ENCODE peak calls at places on chromosomes 4 and X, in four cellular contexts. K is K562, R is brain microvascular endothelial cell, Q is heart right ventricle. Z is an unnamed sample.

GRCh38 chr4:85722401-85722800 is 247.5 kb downstream of the ARHGAP24 start:
- DNase-seq in Q (no peak), K (no peak), R (no peak), Z (no peak)

GRCh38 chrX:119486745-119487144 is 18.5 kb downstream of the SLC25A5 start:
- DNase-seq in K (no peak), R (no peak), Q (no peak), Z (no peak)

GRCh38 chr4:122117743-122118142 is 34.4 kb upstream of the BLTP1 start:
- DNase-seq in Q (no peak), K (peak), R (no peak), Z (no peak)

GRCh38 chr4:147233-147632 is 22.9 kb downstream of the ZNF718 start:
- DNase-seq in K (no peak), Q (no peak), R (no peak), Z (no peak)

GRCh38 chrX:52425710-52426245 is 57.0 kb downstream of the XAGE2 start:
- DNase-seq in K (no peak), R (peak), Q (no peak), Z (no peak)

GRCh38 chr4:39026096-39026495 is 6.1 kb downstream of the TMEM156 start:
- DNase-seq in K (no peak), R (no peak), Q (no peak), Z (no peak)

GRCh38 chrX:151396042-151396826 is 772 bp upstream of the VMA21 start:
- DNase-seq in R (peak), K (no peak), Q (no peak), Z (peak)

GRCh38 chrX:98068210-98068609 is 1184.5 kb downstream of the RPA4 start:
- DNase-seq in Q (no peak), R (no peak), K (no peak), Z (no peak)

GRCh38 chr4:120540625-120541024 is 381.9 kb downstream of the PRDM5 start:
- DNase-seq in R (peak), Q (no peak), K (no peak), Z (no peak)

GRCh38 chrX:129808163-129808828 is 28.5 kb downstream of the SASH3 start:
- DNase-seq in K (no peak), Q (no peak), R (no peak), Z (no peak)

GRCh38 chrX:129813662-129814061 is 30.0 kb downstream of the ZDHHC9 start:
- DNase-seq in R (no peak), Q (no peak), K (no peak), Z (no peak)

GRCh38 chrX:129808829-129809745 is 29.3 kb downstream of the SASH3 start:
- DNase-seq in R (no peak), Q (no peak), K (no peak), Z (no peak)
- H3K27ac ChIP-seq in R (no peak), Q (no peak), K (no peak), Z (no peak)

GRCh38 chrX:152639426-152639825 is 1.7 kb downstream of the GABRQ start:
- DNase-seq in R (no peak), K (no peak), Q (no peak), Z (no peak)

GRCh38 chrX:152640039-152640818 is 2.5 kb downstream of the GABRQ start:
- DNase-seq in R (peak), K (peak), Q (no peak), Z (no peak)

GRCh38 chrX:152637649-152638442 is at the start of gene GABRQ:
- DNase-seq in K (peak), R (peak), Q (peak), Z (no peak)

GRCh38 chrX:152635941-152636340 is 1.8 kb upstream of the GABRQ start:
- DNase-seq in R (peak), K (peak), Q (no peak), Z (no peak)

GRCh38 chrX:152638443-152638904 is 779 bp downstream of the GABRQ start:
- DNase-seq in R (no peak), Q (no peak), K (no peak), Z (no peak)
- H3K4me3 ChIP-seq in R (no peak), Q (no peak), K (peak), Z (no peak)

GRCh38 chrX:13253223-13253622 is 66.6 kb downstream of the ATXN3L start:
- DNase-seq in R (no peak), Q (no peak), K (no peak), Z (no peak)
- H3K27ac ChIP-seq in R (no peak), Q (no peak), K (no peak), Z (no peak)

GRCh38 chrX:136867096-136867491 is 13.4 kb downstream of the RBMX start:
- DNase-seq in Q (no peak), R (no peak), K (no peak), Z (no peak)

GRCh38 chrX:136868283-136869055 is 12.1 kb downstream of the RBMX start:
- DNase-seq in R (no peak), K (no peak), Q (no peak), Z (no peak)

GRCh38 chrX:136866337-136867095 is 14.0 kb downstream of the RBMX start:
- DNase-seq in K (no peak), R (no peak), Q (no peak), Z (no peak)

GRCh38 chrX:136865270-136866168 is 15.0 kb downstream of the RBMX start:
- DNase-seq in K (no peak), Q (no peak), R (no peak), Z (no peak)

DNA sequence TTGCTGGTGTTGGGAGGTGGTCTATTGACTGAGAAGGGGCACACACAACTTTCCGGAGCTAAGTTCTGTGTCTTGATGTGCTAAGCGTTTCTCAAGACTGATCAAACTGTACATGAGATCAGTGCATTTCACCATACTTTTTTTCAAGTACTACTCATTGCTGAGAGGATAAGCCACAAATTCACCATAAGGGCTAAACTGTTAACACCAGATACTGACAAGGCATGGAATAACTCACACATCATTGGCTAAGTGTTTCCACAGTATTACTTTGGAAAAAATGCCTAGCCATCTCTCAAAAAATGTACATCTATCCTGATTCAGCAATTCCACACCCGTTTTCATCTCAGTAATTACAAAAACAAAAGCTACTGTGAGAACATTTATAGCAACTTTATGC is 13.0 kb downstream of the RBMX start:
- DNase-seq in K (no peak), Q (no peak), R (no peak), Z (no peak)
- H3K4me3 ChIP-seq in K (no peak), Q (no peak), R (no peak), Z (no peak)

DNA sequence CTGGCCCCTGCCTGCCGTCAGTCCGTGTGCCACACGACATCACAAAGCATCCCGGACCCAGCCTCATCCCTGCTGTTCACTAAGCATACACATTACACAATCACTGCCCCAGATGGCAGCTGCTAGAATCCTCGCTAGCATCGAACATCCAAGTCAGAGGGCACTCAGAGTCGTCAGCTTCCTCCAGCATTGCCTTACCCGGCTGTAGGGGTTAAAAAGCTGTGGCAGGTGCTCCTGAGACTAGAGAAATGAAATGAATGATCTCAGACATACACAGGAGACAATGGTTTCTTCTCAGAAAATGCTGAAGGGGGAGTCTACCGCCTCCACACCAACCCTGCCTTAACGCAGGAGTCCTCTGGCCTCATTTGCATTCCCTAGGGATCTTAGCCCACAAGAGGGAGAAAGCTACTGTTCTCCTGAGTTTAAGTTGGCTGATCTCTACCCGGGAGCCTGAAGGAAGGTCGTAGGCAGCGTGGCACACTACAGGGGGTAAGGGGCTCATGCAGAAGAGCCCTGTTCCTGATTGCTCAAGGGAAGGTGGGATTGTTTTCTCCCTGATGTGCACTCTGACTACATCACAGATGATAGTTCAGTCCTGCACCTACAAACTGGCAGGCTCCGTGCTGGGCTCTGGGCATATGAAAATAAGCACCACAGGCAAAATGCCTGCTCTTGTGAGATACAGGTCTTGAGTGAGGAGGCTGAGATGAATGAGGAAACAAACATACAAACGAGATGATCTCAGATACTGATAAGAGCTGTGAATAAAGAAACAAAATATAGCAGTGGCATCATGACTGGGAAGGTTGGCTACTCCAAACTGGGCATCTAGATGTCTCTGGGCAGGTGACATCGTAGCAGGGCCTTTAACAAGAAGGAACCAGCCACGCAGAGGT is 2.6 kb upstream of the KIAA0232 start:
- DNase-seq in K (peak), R (no peak), Q (no peak), Z (no peak)
- H3K27ac ChIP-seq in K (no peak), R (no peak), Q (peak), Z (no peak)

GRCh38 chrX:77640702-77641101 is 145.3 kb downstream of the ATRX start:
- DNase-seq in R (no peak), Q (no peak), K (no peak), Z (no peak)
- H3K4me3 ChIP-seq in R (no peak), Q (no peak), K (no peak), Z (no peak)

GRCh38 chrX:153926594-153926862 is 464 bp upstream of the ARHGAP4 start:
- DNase-seq in R (no peak), Q (no peak), K (no peak), Z (no peak)

GRCh38 chrX:153926863-153927685 is 1.0 kb upstream of the ARHGAP4 start:
- DNase-seq in K (peak), R (no peak), Q (peak), Z (peak)

GRCh38 chrX:153924149-153924861 is 1.8 kb downstream of the ARHGAP4 start:
- DNase-seq in R (no peak), K (peak), Q (no peak), Z (no peak)

GRCh38 chrX:153925739-153926593 is at the start of gene ARHGAP4:
- DNase-seq in K (peak), Q (no peak), R (no peak), Z (peak)

GRCh38 chrX:153925387-153925738 is 701 bp downstream of the ARHGAP4 start:
- DNase-seq in Q (no peak), R (no peak), K (no peak), Z (no peak)
- H3K27ac ChIP-seq in Q (peak), R (no peak), K (peak), Z (peak)

DNA sequence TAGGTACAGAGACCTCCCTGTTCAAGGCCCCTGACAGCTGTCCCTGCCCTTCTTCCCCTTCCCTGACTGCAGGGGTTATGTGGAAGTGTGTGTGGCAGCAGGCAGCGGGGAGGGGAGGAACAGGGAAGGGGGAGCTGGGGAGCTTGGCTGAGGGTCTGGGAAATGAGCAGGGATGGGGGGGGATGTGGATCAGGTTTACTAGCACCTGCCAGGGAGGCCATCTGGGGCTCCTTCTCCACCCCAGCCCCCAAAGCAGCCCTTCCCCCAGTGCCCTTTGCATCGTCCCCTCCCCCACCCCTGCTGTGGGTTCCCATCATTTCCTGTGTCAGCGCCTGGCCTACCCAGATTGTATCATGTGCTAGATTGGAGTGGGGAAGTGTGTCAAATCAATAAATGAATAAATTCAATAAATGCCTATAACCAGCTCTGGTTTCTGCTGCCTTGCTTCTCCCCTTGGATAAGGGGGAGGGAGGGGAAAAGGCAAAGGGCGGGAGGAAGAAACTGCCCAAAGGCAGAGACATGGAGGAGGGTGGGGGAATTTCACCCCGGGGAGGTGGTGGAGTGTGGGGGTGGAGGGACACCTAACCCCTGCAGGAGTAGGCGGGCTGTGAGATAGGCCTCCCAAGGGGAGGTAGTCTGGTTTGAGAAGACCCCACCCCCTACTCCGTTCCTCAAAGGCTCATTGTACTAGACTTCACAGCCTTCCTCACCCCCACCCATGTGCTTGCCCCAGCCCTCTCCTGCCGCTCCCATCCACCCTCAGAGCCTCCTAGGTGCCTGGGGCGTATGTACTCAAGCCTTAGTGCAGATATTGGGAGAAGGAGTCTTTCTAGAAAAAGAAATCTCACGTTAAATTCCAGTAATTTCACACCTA is 3.2 kb downstream of the CXorf65 start:
- DNase-seq in K (peak), Q (peak), R (no peak), Z (peak)
- H3K4me3 ChIP-seq in K (peak), Q (no peak), R (no peak), Z (peak)

GRCh38 chrX:121349263-121349662 is 301.9 kb downstream of the GLUD2 start:
- DNase-seq in K (no peak), R (no peak), Q (no peak), Z (no peak)
- H3K27ac ChIP-seq in K (no peak), R (no peak), Q (no peak), Z (no peak)

DNA sequence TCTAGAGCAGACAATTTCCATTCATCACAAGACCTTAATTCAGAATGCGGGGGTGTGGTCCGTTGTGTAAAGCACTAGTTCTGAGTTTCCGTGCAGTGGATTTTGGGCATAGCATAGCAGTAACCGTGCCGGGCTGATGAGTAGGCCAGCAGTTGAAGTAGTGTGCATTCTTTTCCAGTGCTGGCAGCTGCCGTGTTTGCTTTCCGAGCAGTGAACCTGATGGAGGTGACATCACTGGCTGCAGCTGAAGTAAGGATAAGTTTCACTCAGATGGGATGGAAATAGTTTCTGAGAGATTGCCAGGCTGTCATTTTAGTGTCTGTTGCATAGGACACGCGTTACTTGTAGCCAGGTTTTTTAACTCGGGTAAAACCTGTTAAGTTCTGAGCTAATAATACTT is 107.0 kb upstream of the STIM2 start:
- DNase-seq in K (no peak), Q (peak), R (peak), Z (no peak)
- H3K4me3 ChIP-seq in K (no peak), Q (no peak), R (no peak), Z (no peak)